ENCODE peak calls at places on chromosome 20, in four cellular contexts. L, H, N and I are unnamed samples.

GRCh38 chr20:9498322-9498721 is 16.1 kb upstream of the LAMP5 start:
- DNase-seq in L (no peak), H (no peak), N (peak), I (no peak)

GRCh38 chr20:61581825-61582188 is 329.7 kb downstream of the CDH4 start:
- DNase-seq in L (no peak), H (no peak), N (no peak), I (no peak)

GRCh38 chr20:12775041-12775440 is 233.7 kb upstream of the SPTLC3 start:
- DNase-seq in L (no peak), H (no peak), N (no peak), I (no peak)

GRCh38 chr20:62977613-62978558 is 25.4 kb downstream of the SLC17A9 start:
- DNase-seq in L (peak), H (peak), N (no peak), I (no peak)

GRCh38 chr20:44709380-44709779 is 5.8 kb upstream of the CCN5 start:
- DNase-seq in L (no peak), H (no peak), N (no peak), I (no peak)

GRCh38 chr20:38633577-38634093 is 32.0 kb downstream of the ARHGAP40 start:
- DNase-seq in L (peak), H (peak), N (peak), I (no peak)

GRCh38 chr20:63688234-63689045 is 8.0 kb upstream of the TNFRSF6B start:
- DNase-seq in L (no peak), H (no peak), N (no peak), I (no peak)

GRCh38 chr20:10427060-10427692 is 6.8 kb downstream of the MKKS start:
- DNase-seq in L (peak), H (peak), N (peak), I (no peak)

GRCh38 chr20:4973330-4974097 is 27.8 kb downstream of the SLC23A2 start:
- DNase-seq in L (peak), H (no peak), N (peak), I (peak)

GRCh38 chr20:32218156-32218900 is 10.6 kb downstream of the POFUT1 start:
- DNase-seq in L (no peak), H (no peak), N (no peak), I (no peak)

GRCh38 chr20:32213870-32214269 is 6.2 kb downstream of the POFUT1 start:
- DNase-seq in L (no peak), H (no peak), N (no peak), I (no peak)

GRCh38 chr20:32215729-32216128 is 8.0 kb downstream of the POFUT1 start:
- DNase-seq in L (no peak), H (no peak), N (no peak), I (no peak)

GRCh38 chr20:32215147-32215546 is 7.5 kb downstream of the POFUT1 start:
- DNase-seq in L (no peak), H (no peak), N (no peak), I (no peak)

DNA sequence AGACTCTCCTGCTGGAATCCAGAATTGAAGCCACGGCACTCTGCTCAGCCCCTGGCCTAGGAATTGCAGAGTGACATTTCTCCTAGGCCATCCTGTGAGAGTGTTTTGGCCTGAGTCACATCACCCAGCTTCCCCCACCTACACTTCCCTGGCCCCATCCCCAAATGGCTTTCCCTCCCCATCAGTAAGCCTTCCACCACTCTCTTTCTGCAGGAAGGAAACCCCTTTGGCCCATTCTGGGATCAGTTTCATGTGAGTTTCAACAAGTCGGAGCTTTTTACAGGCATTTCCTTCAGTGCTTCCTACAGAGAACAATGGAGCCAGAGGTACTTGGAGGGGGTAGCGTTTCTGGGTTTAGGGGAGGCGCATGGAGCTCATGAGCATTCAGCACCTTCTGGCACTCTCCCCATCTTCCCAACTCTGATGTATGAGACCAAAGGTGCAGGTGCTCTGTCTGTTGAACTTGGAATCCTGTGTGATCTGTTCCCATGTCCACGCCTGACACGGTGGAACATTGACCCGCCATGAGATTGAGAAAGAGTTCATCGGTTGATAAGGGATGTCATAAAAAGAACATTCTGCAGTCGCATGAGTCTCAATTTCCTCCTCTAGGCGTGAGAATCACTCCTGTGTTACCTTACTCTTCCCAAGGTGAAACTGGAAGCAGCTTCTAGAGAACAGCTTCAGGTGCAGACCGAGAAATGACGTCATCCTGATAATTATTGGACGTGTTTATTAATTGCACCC is 8.9 kb downstream of the POFUT1 start:
- DNase-seq in L (peak), H (no peak), N (no peak), I (no peak)
- H3K4me3 ChIP-seq in L (no peak), H (no peak), N (no peak), I (no peak)

DNA sequence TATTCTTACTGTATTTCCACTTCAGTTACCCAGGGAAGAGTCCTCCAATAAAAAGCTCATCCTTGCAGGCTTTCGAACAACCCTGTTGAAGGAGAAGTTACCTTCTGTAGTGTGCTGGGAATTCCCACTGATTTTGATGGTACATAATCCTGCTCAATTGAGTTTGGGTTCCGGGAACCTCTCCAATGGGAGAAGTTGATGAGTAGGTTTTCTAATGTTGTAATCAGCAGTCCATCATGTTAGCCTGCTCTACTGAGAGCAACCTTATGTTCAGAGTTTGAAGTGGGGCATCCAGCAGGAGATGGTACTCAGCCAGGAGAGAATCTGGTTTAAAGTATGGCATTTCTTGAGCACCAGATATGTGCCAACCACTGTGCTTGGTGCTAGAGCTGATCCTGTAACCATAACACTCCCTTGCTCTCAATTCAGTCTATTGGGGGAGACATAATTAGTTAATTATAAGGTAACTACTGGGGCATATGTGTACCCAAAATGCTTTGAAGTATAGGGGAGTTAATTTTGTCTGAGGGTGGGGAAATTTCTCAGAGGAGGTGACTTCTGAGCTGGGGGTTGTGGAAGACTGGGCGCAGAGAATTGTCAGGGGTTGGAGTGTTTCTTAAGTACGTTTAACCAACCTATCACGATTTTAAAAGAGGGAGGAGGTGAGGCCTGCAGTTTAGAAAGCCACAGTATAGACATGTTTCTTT is 2.1 kb downstream of the TOP1 start:
- DNase-seq in L (no peak), H (no peak), N (peak), I (peak)
- H3K4me3 ChIP-seq in L (peak), H (peak), N (peak), I (peak)

GRCh38 chr20:17699931-17700351 is at the start of gene BANF2:
- DNase-seq in L (peak), H (no peak), N (no peak), I (no peak)
- H3K4me3 ChIP-seq in L (no peak), H (no peak), N (no peak), I (no peak)

GRCh38 chr20:51768759-51769517 is 748 bp upstream of the ATP9A start:
- DNase-seq in L (no peak), H (no peak), N (no peak), I (no peak)

GRCh38 chr20:51767018-51767866 is 948 bp downstream of the ATP9A start:
- DNase-seq in L (peak), H (peak), N (peak), I (no peak)

GRCh38 chr20:51769941-51770615 is 1.9 kb upstream of the ATP9A start:
- DNase-seq in L (no peak), H (no peak), N (no peak), I (no peak)

GRCh38 chr20:51763965-51764602 is 4.1 kb downstream of the ATP9A start:
- DNase-seq in L (no peak), H (no peak), N (peak), I (no peak)

DNA sequence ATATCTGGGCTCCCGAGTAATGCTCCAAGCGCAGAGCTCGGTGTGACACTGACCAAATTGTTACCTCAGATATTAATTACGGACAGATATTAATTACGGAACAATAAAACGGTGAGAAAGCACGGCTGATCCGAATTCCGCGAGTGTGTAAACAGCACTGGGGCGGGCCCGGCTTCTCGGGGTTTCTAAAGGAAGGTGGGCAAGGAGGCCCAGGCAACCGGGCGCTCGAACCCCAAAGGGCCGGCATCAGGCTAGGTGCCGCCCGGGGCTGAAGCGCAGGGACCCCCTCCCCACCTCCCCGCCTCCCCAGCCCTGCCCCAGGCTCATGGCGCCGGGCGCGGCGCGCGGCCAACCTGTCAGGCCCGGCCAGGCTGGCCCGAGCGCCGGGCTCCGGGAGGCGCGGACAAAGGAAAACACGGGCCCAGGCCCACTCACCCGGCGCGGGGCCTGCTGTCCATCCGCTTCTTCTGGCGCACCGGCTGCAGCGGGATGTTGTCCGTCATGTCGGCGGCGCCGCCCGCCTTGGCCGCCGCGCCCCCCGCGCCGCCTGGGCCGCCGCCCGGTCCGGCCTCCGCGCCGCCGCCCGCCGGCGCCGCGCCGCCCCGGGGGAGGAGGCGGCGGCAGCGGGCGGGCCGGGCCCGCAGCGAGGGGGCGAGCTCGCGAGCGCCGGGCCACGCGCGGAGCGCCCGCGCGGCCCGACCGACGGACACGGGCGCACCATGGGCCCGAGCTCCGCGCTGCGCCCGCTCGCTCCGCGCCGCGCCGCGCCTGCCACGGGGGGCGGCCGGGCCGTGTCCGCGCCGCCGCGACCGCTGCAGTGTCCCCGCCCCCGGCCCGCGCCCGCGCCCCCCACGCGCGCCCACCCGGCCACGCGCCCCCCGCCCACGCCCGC is at the start of gene ATP9A:
- DNase-seq in L (peak), H (peak), N (no peak), I (no peak)
- H3K4me3 ChIP-seq in L (peak), H (peak), N (peak), I (peak)

GRCh38 chr20:41072919-41073318 is 44.3 kb downstream of the TOP1 start:
- DNase-seq in L (no peak), H (no peak), N (no peak), I (no peak)
- H3K4me3 ChIP-seq in L (no peak), H (no peak), N (no peak), I (no peak)

DNA sequence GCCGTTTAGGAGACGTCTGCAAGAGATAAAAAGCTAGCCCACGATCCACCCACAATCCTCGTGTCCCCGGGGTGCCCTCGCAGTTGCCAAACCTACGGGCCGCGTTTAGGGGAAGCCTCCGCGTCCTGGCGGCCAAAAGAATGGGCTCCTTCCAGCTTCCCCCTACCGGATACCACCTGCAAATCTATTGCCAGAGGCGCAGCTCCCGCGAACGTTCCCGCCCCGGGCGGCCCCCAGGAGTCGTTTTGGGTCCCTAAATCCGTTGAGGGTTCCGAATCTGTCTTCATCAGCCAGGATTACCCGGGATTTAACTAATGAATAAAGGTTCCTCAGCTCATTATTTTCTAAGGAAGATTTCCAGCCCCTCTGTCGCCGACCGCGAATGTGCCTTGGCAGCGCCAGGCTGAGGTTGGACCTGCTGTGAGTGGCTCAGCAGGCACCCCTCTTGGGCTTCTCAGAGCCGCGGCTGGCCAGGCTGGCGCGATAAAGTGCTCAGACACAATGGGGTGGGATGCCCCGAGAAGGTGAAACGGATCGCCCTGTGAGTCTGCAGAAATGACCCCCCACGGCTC is 2.8 kb upstream of the VSX1 start:
- DNase-seq in L (no peak), H (no peak), N (no peak), I (no peak)
- H3K4me3 ChIP-seq in L (no peak), H (no peak), N (no peak), I (no peak)

GRCh38 chr20:8432435-8433148 is 300.5 kb downstream of the PLCB1 start:
- DNase-seq in L (no peak), H (peak), N (peak), I (no peak)
- H3K4me3 ChIP-seq in L (no peak), H (peak), N (no peak), I (no peak)

GRCh38 chr20:675453-676314 is at the start of gene SCRT2:
- DNase-seq in L (peak), H (peak), N (peak), I (peak)
- H3K4me3 ChIP-seq in L (no peak), H (peak), N (no peak), I (no peak)

GRCh38 chr20:17966432-17967312 is 1.9 kb downstream of the SNX5 start:
- DNase-seq in L (no peak), H (peak), N (peak), I (no peak)

GRCh38 chr20:17964073-17964472 is 4.5 kb downstream of the SNX5 start:
- DNase-seq in L (no peak), H (no peak), N (no peak), I (no peak)

GRCh38 chr20:17963114-17963897 is 5.3 kb downstream of the SNX5 start:
- DNase-seq in L (no peak), H (no peak), N (no peak), I (no peak)

GRCh38 chr20:17965042-17965697 is 3.4 kb downstream of the SNX5 start:
- DNase-seq in L (peak), H (no peak), N (no peak), I (no peak)

DNA sequence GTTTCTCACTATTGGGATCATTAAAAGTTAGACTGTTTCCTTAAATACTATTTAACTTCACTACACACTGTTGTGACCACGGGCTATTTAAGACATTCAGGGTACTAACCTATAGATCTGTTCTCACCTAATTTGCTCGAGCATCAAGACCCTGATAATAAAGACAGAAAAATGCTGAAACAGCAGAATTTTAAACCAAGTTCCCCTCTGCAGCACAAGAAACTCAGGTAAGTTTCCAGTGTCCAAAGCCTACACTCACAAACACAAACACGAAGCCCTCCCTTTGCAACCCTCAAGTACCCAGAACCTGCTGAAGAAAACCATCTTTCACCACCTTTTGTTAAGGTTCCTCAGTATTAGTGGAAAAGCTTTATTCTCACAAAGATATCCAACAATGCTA is 4.0 kb downstream of the SNX5 start:
- DNase-seq in L (no peak), H (no peak), N (no peak), I (no peak)
- H3K4me3 ChIP-seq in L (no peak), H (no peak), N (no peak), I (no peak)

GRCh38 chr20:50788045-50788867 is 6.6 kb upstream of the BCAS4 start:
- DNase-seq in L (no peak), H (peak), N (peak), I (peak)
- H3K4me3 ChIP-seq in L (no peak), H (no peak), N (peak), I (no peak)